ENCODE peak calls at places on chromosome 20, in four cellular contexts. S, J, U and Q are unnamed samples.

GRCh38 chr20:4045082-4045481 is 29.7 kb upstream of the RNF24 start:
- DNase-seq in J (no peak), U (no peak), S (no peak), Q (no peak)

GRCh38 chr20:19404836-19405235 is 192.4 kb downstream of the SLC24A3 start:
- DNase-seq in U (no peak), S (no peak), J (no peak), Q (no peak)

GRCh38 chr20:10040070-10040970 is 5.5 kb downstream of the ANKEF1 start:
- DNase-seq in S (peak; percentile 13), J (no peak), U (peak; percentile 47), Q (no peak)

GRCh38 chr20:30513050-30513628 is 744.3 kb upstream of the DEFB115 start:
- DNase-seq in S (no peak), U (no peak), J (no peak), Q (no peak)

GRCh38 chr20:48812600-48813445 is 15.0 kb downstream of the PREX1 start:
- DNase-seq in J (no peak), U (no peak), S (no peak), Q (no peak)

GRCh38 chr20:19544684-19545083 is 213.4 kb upstream of the RIN2 start:
- DNase-seq in S (no peak), U (no peak), J (no peak), Q (no peak)

GRCh38 chr20:44979090-44979621 is 12.8 kb downstream of the STK4 start:
- DNase-seq in J (no peak), U (peak; percentile 59), S (no peak), Q (peak; percentile 77)

GRCh38 chr20:50014570-50015562 is 32.1 kb downstream of the SNAI1 start:
- DNase-seq in J (no peak), U (no peak), S (no peak), Q (no peak)

GRCh38 chr20:15061955-15062354 is 724.5 kb upstream of the FLRT3 start:
- DNase-seq in S (no peak), U (no peak), J (no peak), Q (no peak)

GRCh38 chr20:834151-834747 is 734 bp downstream of the FAM110A start:
- DNase-seq in J (no peak), U (no peak), S (no peak), Q (no peak)

GRCh38 chr20:50399917-50400704 is 110.1 kb upstream of the PTPN1 start:
- DNase-seq in S (no peak), J (no peak), U (peak; percentile 63), Q (peak; percentile 55)

GRCh38 chr20:11305406-11305805 is 612.3 kb upstream of the BTBD3 start:
- DNase-seq in U (peak; percentile 20), S (no peak), J (no peak), Q (no peak)

GRCh38 chr20:56348746-56349145 is 10.0 kb upstream of the FAM210B start:
- DNase-seq in J (no peak), S (no peak), U (no peak), Q (no peak)

GRCh38 chr20:3071610-3072529 is at the start of gene OXT:
- DNase-seq in J (peak; percentile 75), S (no peak), U (no peak), Q (no peak)

GRCh38 chr20:44068780-44069191 is 118.2 kb downstream of the JPH2 start:
- DNase-seq in J (no peak), S (no peak), U (no peak), Q (no peak)

GRCh38 chr20:8389381-8390368 is 257.6 kb downstream of the PLCB1 start:
- DNase-seq in U (peak; percentile 81), J (no peak), S (peak; percentile 32), Q (no peak)

GRCh38 chr20:16143596-16143995 is 429.7 kb downstream of the KIF16B start:
- DNase-seq in J (no peak), U (no peak), S (no peak), Q (no peak)

GRCh38 chr20:1173698-1174097 is 11.1 kb downstream of the TMEM74B start:
- DNase-seq in U (no peak), J (no peak), S (no peak), Q (no peak)

GRCh38 chr20:48735112-48735511 is 92.7 kb downstream of the PREX1 start:
- DNase-seq in U (no peak), J (no peak), S (no peak), Q (no peak)

GRCh38 chr20:24952376-24953203 is 3.5 kb downstream of the CST7 start:
- DNase-seq in J (no peak), S (no peak), U (no peak), Q (no peak)

GRCh38 chr20:10228330-10228729 is 9.7 kb downstream of the SNAP25 start:
- DNase-seq in S (no peak), U (no peak), J (no peak), Q (no peak)

GRCh38 chr20:11970243-11970836 is 52.6 kb downstream of the BTBD3 start:
- DNase-seq in U (no peak), S (no peak), J (no peak), Q (no peak)

GRCh38 chr20:39607124-39607523 is 645.0 kb downstream of the DHX35 start:
- DNase-seq in J (no peak), U (no peak), S (no peak), Q (no peak)

GRCh38 chr20:49583669-49584417 is 15.9 kb upstream of the PTGIS start:
- DNase-seq in S (peak; percentile 88), U (peak; percentile 91), J (no peak), Q (peak; percentile 86)

GRCh38 chr20:63319164-63320040 is 26.4 kb downstream of the COL20A1 start:
- DNase-seq in U (no peak), J (no peak), S (no peak), Q (peak; percentile 24)

GRCh38 chr20:11054266-11055025 is 380.6 kb upstream of the JAG1 start:
- DNase-seq in U (no peak), S (no peak), J (no peak), Q (no peak)

GRCh38 chr20:35901678-35902544 is 52.4 kb downstream of the SCAND1 start:
- DNase-seq in J (no peak), S (peak; percentile 78), U (peak; percentile 85), Q (no peak)

GRCh38 chr20:63252157-63252780 is 2.0 kb downstream of the NKAIN4 start:
- DNase-seq in J (no peak), S (no peak), U (no peak), Q (no peak)

GRCh38 chr20:33068251-33068939 is 11.0 kb upstream of the BPIFB4 start:
- DNase-seq in U (no peak), J (no peak), S (no peak), Q (no peak)

GRCh38 chr20:63494420-63495166 is 4.3 kb downstream of the EEF1A2 start:
- DNase-seq in U (no peak), S (no peak), J (no peak), Q (no peak)

GRCh38 chr20:40186826-40187225 is 502.2 kb downstream of the MAFB start:
- DNase-seq in U (no peak), J (no peak), S (no peak), Q (no peak)

GRCh38 chr20:4021905-4022304 is 6.5 kb upstream of the RNF24 start:
- DNase-seq in S (no peak), U (peak; percentile 42), J (no peak), Q (no peak)

GRCh38 chr20:19850190-19850533 is 92.1 kb downstream of the RIN2 start:
- DNase-seq in J (no peak), S (no peak), U (peak; percentile 47), Q (no peak)

GRCh38 chr20:4151342-4151741 is 136.0 kb upstream of the RNF24 start:
- DNase-seq in S (no peak), J (no peak), U (no peak), Q (no peak)

GRCh38 chr20:44409132-44409600 is 53.7 kb downstream of the HNF4A start:
- DNase-seq in U (peak; percentile 28), J (no peak), S (no peak), Q (no peak)

GRCh38 chr20:19835533-19836222 is 77.6 kb downstream of the RIN2 start:
- DNase-seq in J (no peak), U (no peak), S (no peak), Q (no peak)

GRCh38 chr20:35328095-35328685 is 36.0 kb upstream of the FAM83C start:
- DNase-seq in S (no peak), J (no peak), U (no peak), Q (no peak)

GRCh38 chr20:8870652-8871051 is 198.2 kb upstream of the PLCB4 start:
- DNase-seq in U (no peak), S (no peak), J (no peak), Q (no peak)

GRCh38 chr20:25984933-25985332 is 288.3 kb upstream of the ZNF337 start:
- DNase-seq in J (peak; percentile 31), U (peak; percentile 81), S (no peak), Q (no peak)

GRCh38 chr20:38222231-38222922 is 38.2 kb downstream of the KIAA1755 start:
- DNase-seq in J (peak; percentile 38), S (no peak), U (peak; percentile 64), Q (peak; percentile 72)
- TF ChIP-seq CTCF in J (peak; percentile 67), S (peak; percentile 99), U (no peak), Q (peak; percentile 94)

GRCh38 chr20:58882704-58883089 is 30.2 kb downstream of the GNAS start:
- DNase-seq in U (no peak), J (no peak), S (no peak), Q (no peak)

GRCh38 chr20:58880441-58880840 is 27.9 kb downstream of the GNAS start:
- DNase-seq in U (no peak), J (no peak), S (no peak), Q (no peak)

GRCh38 chr20:58878399-58878798 is 25.9 kb downstream of the GNAS start:
- DNase-seq in U (no peak), S (no peak), J (no peak), Q (no peak)

GRCh38 chr20:58883243-58883691 is 30.8 kb downstream of the GNAS start:
- DNase-seq in J (no peak), S (no peak), U (no peak), Q (no peak)

GRCh38 chr20:58880994-58881752 is 28.7 kb downstream of the GNAS start:
- DNase-seq in J (no peak), S (no peak), U (no peak), Q (no peak)
- TF ChIP-seq CTCF in J (peak; percentile 17), S (no peak), U (peak; percentile 25), Q (peak; percentile 49)

GRCh38 chr20:22303523-22303922 is 280.8 kb downstream of the FOXA2 start:
- DNase-seq in U (no peak), S (no peak), J (no peak), Q (no peak)
- TF ChIP-seq CTCF in U (no peak), S (no peak), J (no peak), Q (no peak)

GRCh38 chr20:32017711-32018251 is 7.5 kb downstream of the CCM2L start:
- DNase-seq in S (no peak), U (no peak), J (peak; percentile 52), Q (no peak)

GRCh38 chr20:32021091-32021490 is 10.9 kb downstream of the CCM2L start:
- DNase-seq in J (no peak), S (no peak), U (no peak), Q (no peak)

GRCh38 chr20:32018269-32019155 is 8.3 kb downstream of the CCM2L start:
- DNase-seq in S (no peak), U (no peak), J (peak; percentile 36), Q (no peak)

GRCh38 chr20:32019563-32020463 is 9.6 kb downstream of the CCM2L start:
- DNase-seq in J (no peak), S (no peak), U (no peak), Q (no peak)

DNA sequence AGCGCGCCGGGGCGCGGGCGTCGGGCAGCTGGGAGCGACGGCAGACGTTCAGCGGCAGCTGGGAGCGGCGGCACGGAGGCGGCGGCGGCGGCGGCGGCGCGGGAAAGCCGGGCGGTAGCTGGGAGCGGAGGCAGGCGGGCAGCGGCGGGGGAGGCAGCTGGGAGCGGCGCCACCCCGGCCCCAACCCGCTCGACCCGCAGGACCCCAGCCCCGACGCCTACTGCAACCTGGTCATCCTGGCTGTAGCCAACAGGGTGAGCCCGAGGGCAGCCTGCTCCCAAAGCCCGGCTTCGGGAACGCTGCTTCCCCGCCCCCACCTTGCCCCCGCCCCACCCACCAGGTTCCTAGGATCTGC is 8.9 kb downstream of the CCM2L start:
- DNase-seq in J (no peak), U (no peak), S (no peak), Q (no peak)
- TF ChIP-seq CTCF in J (no peak), U (no peak), S (no peak), Q (no peak)